ENCODE peak calls at places on chromosomes 16 and 17, in four cellular contexts. R, B, Y and W are unnamed samples.

GRCh38 chr17:17609121-17609520 is 17.6 kb upstream of the PEMT start:
- DNase-seq in R (no peak), B (no peak), Y (no peak), W (peak)

GRCh38 chr16:78748471-78748929 is 649.0 kb downstream of the WWOX start:
- DNase-seq in R (no peak), B (no peak), Y (no peak), W (no peak)

GRCh38 chr16:89402962-89403361 is 87.4 kb downstream of the ANKRD11 start:
- DNase-seq in R (no peak), B (no peak), Y (no peak), W (no peak)

GRCh38 chr17:83179378-83179777 is 100.0 kb downstream of the METRNL start:
- DNase-seq in R (no peak), B (no peak), Y (no peak), W (no peak)

GRCh38 chr16:72905581-72905980 is 142.3 kb downstream of the ZFHX3 start:
- DNase-seq in R (no peak), B (no peak), Y (no peak), W (no peak)

GRCh38 chr16:9443864-9444263 is 352.4 kb downstream of the HAPSTR1 start:
- DNase-seq in R (no peak), B (no peak), Y (no peak), W (no peak)

GRCh38 chr16:50496990-50497389 is 51.2 kb upstream of the NKD1 start:
- DNase-seq in R (peak), B (no peak), Y (no peak), W (no peak)

GRCh38 chr17:45834471-45835396 is 9.9 kb upstream of the SPPL2C start:
- DNase-seq in R (no peak), B (no peak), Y (no peak), W (peak)

GRCh38 chr17:81399481-81400153 is 4.4 kb downstream of the BAHCC1 start:
- DNase-seq in R (peak), B (no peak), Y (no peak), W (no peak)

GRCh38 chr17:48100591-48101011 is 677 bp downstream of the CBX1 start:
- DNase-seq in R (peak), B (peak), Y (peak), W (peak)
- TF ChIP-seq MAFK in R (no peak), B (no peak), Y (no peak), W (no peak)

GRCh38 chr17:47955497-47956461 is 1.9 kb downstream of the PRR15L start:
- DNase-seq in R (no peak), B (no peak), Y (no peak), W (no peak)
- TF ChIP-seq RNF2 in R (no peak), B (no peak), Y (no peak), W (no peak)

GRCh38 chr17:4665027-4665426 is 23.5 kb upstream of the ALOX15 start:
- DNase-seq in R (no peak), B (no peak), Y (no peak), W (no peak)
- TF ChIP-seq RFX5 in R (no peak), B (no peak), Y (no peak), W (no peak)

DNA sequence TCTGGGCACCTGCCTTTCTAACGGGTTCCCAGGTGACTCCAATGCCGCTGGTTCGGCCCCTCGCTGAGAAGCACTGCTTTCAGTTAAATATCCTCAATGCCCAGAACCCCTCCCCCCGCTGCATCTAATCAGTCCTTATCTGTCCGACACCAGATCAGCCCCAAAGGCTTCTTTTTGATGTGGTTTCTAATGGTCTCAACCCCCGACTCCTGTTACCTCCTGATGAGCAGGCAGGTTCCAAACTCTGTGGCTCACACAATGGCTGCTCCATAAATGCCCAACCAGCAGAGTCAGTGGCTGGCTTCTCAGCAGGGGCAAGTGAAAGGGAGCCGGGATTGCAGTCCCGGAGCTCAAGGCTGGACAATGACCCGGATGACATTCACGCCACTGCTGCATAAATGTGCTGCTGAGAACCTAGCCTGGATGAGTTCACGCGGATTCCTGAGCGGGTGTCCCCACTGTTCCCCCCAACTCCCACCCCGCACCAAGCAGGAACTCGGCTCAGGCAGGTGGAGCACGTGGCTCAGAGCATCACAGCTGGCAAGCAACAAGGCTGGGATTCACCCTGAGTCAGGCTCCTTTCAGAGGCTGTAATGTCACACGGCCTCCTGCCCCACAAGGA is 1.0 kb upstream of the SLC38A8 start:
- DNase-seq in R (peak), B (peak), Y (no peak), W (no peak)
- TF ChIP-seq MAFK in R (no peak), B (no peak), Y (no peak), W (no peak)

GRCh38 chr17:77451271-77451893 is 310.6 kb downstream of the SEC14L1 start:
- DNase-seq in R (peak), B (peak), Y (peak), W (no peak)
- TF ChIP-seq RNF2 in R (no peak), B (peak), Y (peak), W (no peak)

GRCh38 chr16:85753559-85753958 is 2.7 kb upstream of the C16orf74 start:
- DNase-seq in R (no peak), B (no peak), Y (no peak), W (no peak)
- TF ChIP-seq RFX5 in R (no peak), B (no peak), Y (no peak), W (no peak)

DNA sequence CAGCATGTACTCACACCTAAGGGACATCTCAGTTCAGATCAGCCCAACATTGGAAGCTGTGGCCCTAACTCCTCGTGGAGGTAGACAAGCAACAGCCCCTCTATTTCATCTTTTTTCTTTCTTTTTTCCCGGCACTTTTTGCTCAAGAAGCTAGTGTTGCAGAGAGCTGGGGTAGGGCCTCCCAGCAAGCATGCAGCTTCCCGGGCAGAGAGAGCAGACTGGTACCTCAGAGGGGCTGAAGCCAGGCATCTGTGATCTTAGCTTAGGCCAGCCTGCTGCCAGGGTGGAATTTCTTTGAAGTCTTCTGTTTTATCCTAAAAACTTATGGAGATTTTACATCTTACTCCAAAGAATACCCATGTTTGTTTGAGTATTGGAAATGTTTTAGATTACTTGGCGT is 195.4 kb downstream of the C16orf95 start:
- DNase-seq in R (no peak), B (no peak), Y (no peak), W (no peak)
- TF ChIP-seq MAFK in R (no peak), B (no peak), Y (no peak), W (no peak)

GRCh38 chr17:6491071-6491700 is 46.9 kb downstream of the PIMREG start:
- DNase-seq in R (no peak), B (no peak), Y (no peak), W (no peak)

GRCh38 chr17:6488008-6488539 is 43.8 kb downstream of the PIMREG start:
- DNase-seq in R (no peak), B (no peak), Y (no peak), W (no peak)

GRCh38 chr17:6487243-6488007 is 43.2 kb downstream of the PIMREG start:
- DNase-seq in R (no peak), B (no peak), Y (no peak), W (no peak)

GRCh38 chr17:6485646-6486412 is 41.6 kb downstream of the PIMREG start:
- DNase-seq in R (no peak), B (no peak), Y (no peak), W (no peak)

DNA sequence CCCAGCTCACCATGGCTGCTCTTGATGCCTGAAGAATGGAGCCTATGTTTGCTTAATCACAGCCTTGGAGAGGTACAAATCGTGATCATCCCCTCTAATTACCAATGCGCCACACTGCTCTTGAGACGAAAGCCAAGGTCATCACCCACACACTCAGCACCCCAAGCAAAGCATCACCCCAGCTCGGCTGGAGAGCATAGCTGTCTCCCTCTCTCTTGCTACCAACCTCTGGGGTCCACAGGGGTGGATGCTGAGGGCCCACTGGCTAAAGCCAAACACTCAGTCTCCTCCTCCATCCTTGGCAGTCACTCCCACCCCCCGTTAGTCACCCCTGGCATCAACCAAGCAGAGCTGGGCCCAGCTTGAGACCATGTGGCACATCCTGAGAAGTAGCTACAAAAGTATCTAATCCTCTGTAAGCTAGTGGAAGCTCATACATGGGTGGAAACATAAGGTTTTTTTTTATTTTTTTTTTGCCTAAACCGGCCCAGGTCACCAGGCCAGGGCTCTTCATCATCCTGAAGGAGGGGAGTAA is 44.8 kb downstream of the PIMREG start:
- DNase-seq in R (no peak), B (no peak), Y (no peak), W (no peak)
- TF ChIP-seq RNF2 in R (no peak), B (no peak), Y (no peak), W (no peak)

GRCh38 chr17:43367588-43368242 is 31.1 kb upstream of the ARL4D start:
- DNase-seq in R (no peak), B (peak), Y (peak), W (peak)
- TF ChIP-seq RFX5 in R (peak), B (no peak), Y (no peak), W (peak)